ENCODE peak calls at places on chromosome 16, in five cellular contexts. Z is ACHN, K is SHP77, C is iPS DF 6.9, W is HCEC 1CT. G is an unnamed sample.

GRCh38 chr16:2146739-2147138 is 1.7 kb upstream of the RAB26 start:
- DNase-seq in Z (no peak), K (no peak), C (no peak), W (no peak), G (no peak)

GRCh38 chr16:64478258-64478906 is 643.5 kb downstream of the CDH11 start:
- DNase-seq in Z (no peak), K (no peak), C (no peak), W (no peak), G (peak)

GRCh38 chr16:81616321-81617020 is 162.6 kb upstream of the PLCG2 start:
- DNase-seq in Z (no peak), K (no peak), C (no peak), W (peak), G (peak)

GRCh38 chr16:3808308-3809063 is 72.0 kb downstream of the CREBBP start:
- DNase-seq in Z (no peak), K (no peak), C (no peak), W (no peak), G (no peak)

GRCh38 chr16:68732068-68732680 is 4.9 kb upstream of the CDH1 start:
- DNase-seq in Z (peak), K (no peak), C (no peak), W (no peak), G (no peak)

GRCh38 chr16:67464565-67464964 is 16.4 kb downstream of the ATP6V0D1 start:
- DNase-seq in Z (no peak), K (no peak), C (no peak), W (no peak), G (no peak)

GRCh38 chr16:78437352-78437968 is 338.0 kb downstream of the WWOX start:
- DNase-seq in Z (peak), K (peak), C (no peak), W (no peak), G (no peak)

GRCh38 chr16:29321585-29321984 is 84.9 kb downstream of the NPIPB11 start:
- DNase-seq in Z (no peak), K (no peak), C (no peak), W (no peak), G (no peak)

G was measured in smooth muscle cell of the brain vasculature.